ENCODE peak calls at places on chromosomes 2 and 18, in six cellular contexts. B is T-cell, K is HTR-8/SVneo, H is ACHN, D is body of pancreas, A is T-helper 1 cell. V is an unnamed sample.

GRCh38 chr18:8747440-8747937 is 42.1 kb downstream of the MTCL1 start:
- DNase-seq in H (peak), B (no peak), A (no peak), K (no peak), D (no peak), V (no peak)

GRCh38 chr2:145044506-145044905 is 524.6 kb upstream of the ZEB2 start:
- DNase-seq in D (no peak), B (no peak), H (no peak), A (no peak), K (no peak), V (no peak)

GRCh38 chr2:4882421-4882820 is 809.8 kb upstream of the SOX11 start:
- DNase-seq in H (no peak), A (no peak), K (no peak), D (no peak), B (no peak), V (no peak)

GRCh38 chr18:4318311-4318710 is 136.8 kb downstream of the DLGAP1 start:
- DNase-seq in K (no peak), D (no peak), H (no peak), B (no peak), A (no peak), V (no peak)

GRCh38 chr2:17878222-17879136 is at the start of gene KCNS3:
- DNase-seq in A (no peak), H (peak), K (peak), B (no peak), D (peak), V (peak)

GRCh38 chr18:44107187-44107586 is 573.5 kb upstream of the SETBP1 start:
- DNase-seq in A (no peak), H (no peak), K (no peak), B (no peak), D (no peak), V (no peak)

GRCh38 chr2:191264647-191265079 is 19.5 kb downstream of the MYO1B start:
- DNase-seq in D (peak), B (no peak), H (peak), A (no peak), K (peak), V (no peak)

GRCh38 chr2:233760043-233760442 is at the start of gene UGT1A1:
- DNase-seq in B (no peak), K (no peak), H (no peak), D (no peak), A (no peak), V (no peak)

GRCh38 chr2:30790879-30791278 is 16.4 kb downstream of the CAPN13 start:
- DNase-seq in B (no peak), H (no peak), K (no peak), D (no peak), A (no peak), V (no peak)

GRCh38 chr18:36544036-36544725 is 246.7 kb downstream of the FHOD3 start:
- DNase-seq in D (peak), K (no peak), H (peak), A (no peak), B (no peak), V (no peak)

GRCh38 chr2:30029804-30030203 is 108.4 kb upstream of the ALK start:
- DNase-seq in A (no peak), H (no peak), K (no peak), D (no peak), B (no peak), V (no peak)

GRCh38 chr18:45636110-45636509 is 20.8 kb downstream of the SLC14A2 start:
- DNase-seq in K (no peak), H (no peak), B (no peak), A (no peak), D (no peak), V (no peak)

GRCh38 chr18:9495465-9495864 is 20.2 kb downstream of the RALBP1 start:
- DNase-seq in H (no peak), A (no peak), B (no peak), D (no peak), K (no peak), V (no peak)